ENCODE peak calls at places on chromosome 4, in six cellular contexts. Y is spleen, A is tibial nerve, T is testis, Z is uterus, P is stomach. M is an unnamed sample.

GRCh38 chr4:2250003-2250763 is 8.3 kb upstream of the HAUS3 start:
- DNase-seq in P (peak), A (no peak), T (peak), Z (no peak), Y (no peak), M (no peak)

GRCh38 chr4:78902313-78902712 is 36.9 kb downstream of the PAQR3 start:
- DNase-seq in P (no peak), A (no peak), Y (no peak), Z (no peak), T (no peak), M (no peak)

GRCh38 chr4:173530326-173531062 is 465 bp upstream of the HAND2 start:
- DNase-seq in Y (no peak), T (no peak), P (no peak), A (no peak), Z (peak), M (no peak)

GRCh38 chr4:184274288-184274951 is 56.7 kb upstream of the ENPP6 start:
- DNase-seq in Y (no peak), T (peak), P (no peak), A (no peak), Z (no peak), M (no peak)

GRCh38 chr4:41360911-41361830 is 104.4 kb downstream of the UCHL1 start:
- DNase-seq in Z (peak), A (no peak), P (peak), Y (peak), T (peak), M (peak)

GRCh38 chr4:164753873-164754488 is at the start of gene SMIM31:
- DNase-seq in Z (no peak), P (no peak), T (no peak), A (no peak), Y (no peak), M (no peak)

GRCh38 chr4:40564004-40564403 is 65.7 kb downstream of the RBM47 start:
- DNase-seq in Z (no peak), A (no peak), Y (no peak), T (no peak), P (no peak), M (no peak)

GRCh38 chr4:54090804-54091623 is 8.9 kb upstream of the GSX2 start:
- DNase-seq in T (peak), P (peak), Z (peak), Y (no peak), A (no peak), M (peak)

GRCh38 chr4:52822583-52823477 is 39.3 kb upstream of the RASL11B start:
- DNase-seq in Z (no peak), T (no peak), A (no peak), Y (no peak), P (no peak), M (no peak)

GRCh38 chr4:138217567-138217966 is 24.6 kb downstream of the SLC7A11 start:
- DNase-seq in A (no peak), Z (no peak), T (no peak), Y (no peak), P (no peak), M (no peak)

GRCh38 chr4:124426279-124426678 is 286.3 kb downstream of the ANKRD50 start:
- DNase-seq in T (no peak), Z (no peak), A (no peak), P (no peak), Y (no peak), M (no peak)

GRCh38 chr4:47061435-47061834 is 30.1 kb downstream of the GABRB1 start:
- DNase-seq in A (no peak), Y (no peak), T (no peak), P (no peak), Z (no peak), M (no peak)

GRCh38 chr4:77538574-77539157 is 67.0 kb upstream of the CXCL13 start:
- DNase-seq in Z (no peak), P (peak), A (no peak), Y (no peak), T (peak), M (peak)

GRCh38 chr4:24169956-24170355 is 280.1 kb upstream of the PPARGC1A start:
- DNase-seq in Z (no peak), T (no peak), Y (no peak), A (no peak), P (no peak), M (no peak)

GRCh38 chr4:26579169-26579568 is 4.7 kb upstream of the TBC1D19 start:
- DNase-seq in A (no peak), Z (no peak), T (no peak), Y (no peak), P (no peak), M (no peak)

GRCh38 chr4:63618883-63619573 is 790.2 kb downstream of the TECRL start:
- DNase-seq in T (no peak), A (no peak), P (no peak), Y (no peak), Z (no peak), M (no peak)

GRCh38 chr4:127604949-127605709 is 27.6 kb upstream of the INTU start:
- DNase-seq in Y (no peak), T (no peak), Z (no peak), P (no peak), A (no peak), M (no peak)

GRCh38 chr4:2436301-2436700 is 17.5 kb downstream of the CFAP99 start:
- DNase-seq in Y (no peak), P (no peak), A (no peak), Z (no peak), T (peak), M (no peak)

GRCh38 chr4:186693159-186693815 is 30.4 kb downstream of the FAT1 start:
- DNase-seq in Y (no peak), P (peak), A (peak), Z (peak), T (peak), M (peak)

GRCh38 chr4:36292551-36293188 is 11.3 kb downstream of the DTHD1 start:
- DNase-seq in T (no peak), Y (no peak), A (no peak), Z (no peak), P (no peak), M (no peak)

GRCh38 chr4:171621646-171622045 is 191.6 kb upstream of the GALNTL6 start:
- DNase-seq in Y (no peak), T (no peak), A (no peak), Z (no peak), P (no peak), M (no peak)

GRCh38 chr4:173013232-173013932 is 155.2 kb upstream of the GALNT7 start:
- DNase-seq in T (peak), Z (no peak), Y (no peak), P (peak), A (peak), M (no peak)

GRCh38 chr4:113270520-113271319 is 221.3 kb downstream of the ANK2 start:
- DNase-seq in Z (no peak), Y (no peak), A (no peak), P (no peak), T (no peak), M (no peak)

GRCh38 chr4:8283631-8284121 is 14.1 kb downstream of the HTRA3 start:
- DNase-seq in Y (peak), T (no peak), A (no peak), Z (no peak), P (no peak), M (no peak)

GRCh38 chr4:24805036-24805435 is 9.7 kb downstream of the SOD3 start:
- DNase-seq in Z (no peak), P (peak), Y (no peak), T (no peak), A (no peak), M (no peak)

GRCh38 chr4:186724861-186725419 is 1.3 kb upstream of the FAT1 start:
- DNase-seq in A (no peak), Y (no peak), P (no peak), Z (no peak), T (no peak), M (no peak)

GRCh38 chr4:19164334-19164733 is 1087.4 kb upstream of the SLIT2 start:
- DNase-seq in P (no peak), Z (no peak), T (no peak), A (no peak), Y (no peak), M (no peak)

GRCh38 chr4:62394751-62395150 is 1194.6 kb downstream of the ADGRL3 start:
- DNase-seq in P (no peak), T (no peak), Z (no peak), A (no peak), Y (no peak), M (no peak)
- TF ChIP-seq POLR2A in P (no peak), T (no peak), Z (no peak), A (no peak), Y (no peak), M (no peak)

DNA sequence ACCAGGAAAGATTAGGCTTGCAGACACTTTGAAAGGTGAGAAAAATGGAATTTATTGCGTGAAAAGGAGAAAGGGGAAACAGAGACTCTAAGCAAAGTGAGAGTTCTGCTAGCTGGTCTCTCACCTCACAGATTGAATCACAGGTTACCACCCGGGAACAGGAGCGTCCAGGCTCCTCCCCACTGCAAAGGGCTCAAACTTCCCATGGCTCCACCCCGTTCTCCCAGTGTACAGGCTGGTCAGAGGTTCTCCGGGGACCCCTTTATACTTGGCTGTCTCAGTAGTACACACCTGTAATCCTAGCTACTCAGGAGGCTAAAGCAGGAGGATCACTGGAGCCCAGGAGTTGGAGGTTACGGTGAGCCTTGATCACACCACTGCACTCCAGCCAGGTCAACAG is 44.0 kb upstream of the ABCG2 start:
- DNase-seq in T (no peak), Y (no peak), Z (no peak), A (no peak), P (no peak), M (no peak)
- TF ChIP-seq POLR2A in T (no peak), Y (no peak), Z (no peak), A (no peak), P (no peak), M (no peak)

DNA sequence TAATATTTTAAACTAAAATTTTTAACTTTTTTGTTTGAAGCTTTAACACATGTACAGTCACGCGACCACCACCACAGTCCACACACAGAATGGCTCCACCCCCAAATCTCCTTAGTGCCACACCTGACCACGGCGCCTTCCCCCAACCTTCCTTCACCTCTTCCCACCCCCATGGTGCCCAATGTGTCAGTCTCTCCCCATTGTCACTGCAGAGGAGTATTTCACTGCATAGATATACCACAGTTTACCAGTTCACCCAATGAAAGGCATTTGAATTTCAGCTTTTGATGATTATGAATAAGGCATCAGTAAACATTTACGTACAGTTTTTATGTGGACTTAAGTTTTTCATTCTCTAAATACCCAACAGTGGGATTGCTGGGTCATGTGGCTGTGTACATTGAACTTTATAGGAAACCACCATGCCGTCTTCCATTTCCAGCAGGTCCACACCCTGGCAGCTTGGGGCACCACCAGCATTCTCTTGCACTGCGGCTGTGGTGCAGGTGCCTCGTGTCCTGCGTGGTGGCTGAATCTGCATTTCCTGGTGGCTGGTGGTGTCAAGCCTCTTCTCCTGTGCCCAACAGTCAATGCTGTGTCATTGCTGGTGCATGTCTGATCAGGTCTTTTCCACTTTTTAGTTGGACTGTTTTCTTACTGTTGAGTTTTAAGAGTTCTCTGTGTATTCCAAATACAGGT is 49.0 kb downstream of the CPLX1 start:
- DNase-seq in P (no peak), T (no peak), Y (no peak), A (no peak), Z (no peak), M (peak)
- TF ChIP-seq POLR2A in P (no peak), T (no peak), Y (no peak), A (no peak), Z (no peak), M (no peak)

GRCh38 chr4:84966382-84967291 is at the start of gene WDFY3:
- DNase-seq in Y (peak), T (peak), P (peak), A (peak), Z (peak), M (peak)
- TF ChIP-seq POLR2A in Y (peak), T (peak), P (no peak), A (peak), Z (peak), M (peak)

DNA sequence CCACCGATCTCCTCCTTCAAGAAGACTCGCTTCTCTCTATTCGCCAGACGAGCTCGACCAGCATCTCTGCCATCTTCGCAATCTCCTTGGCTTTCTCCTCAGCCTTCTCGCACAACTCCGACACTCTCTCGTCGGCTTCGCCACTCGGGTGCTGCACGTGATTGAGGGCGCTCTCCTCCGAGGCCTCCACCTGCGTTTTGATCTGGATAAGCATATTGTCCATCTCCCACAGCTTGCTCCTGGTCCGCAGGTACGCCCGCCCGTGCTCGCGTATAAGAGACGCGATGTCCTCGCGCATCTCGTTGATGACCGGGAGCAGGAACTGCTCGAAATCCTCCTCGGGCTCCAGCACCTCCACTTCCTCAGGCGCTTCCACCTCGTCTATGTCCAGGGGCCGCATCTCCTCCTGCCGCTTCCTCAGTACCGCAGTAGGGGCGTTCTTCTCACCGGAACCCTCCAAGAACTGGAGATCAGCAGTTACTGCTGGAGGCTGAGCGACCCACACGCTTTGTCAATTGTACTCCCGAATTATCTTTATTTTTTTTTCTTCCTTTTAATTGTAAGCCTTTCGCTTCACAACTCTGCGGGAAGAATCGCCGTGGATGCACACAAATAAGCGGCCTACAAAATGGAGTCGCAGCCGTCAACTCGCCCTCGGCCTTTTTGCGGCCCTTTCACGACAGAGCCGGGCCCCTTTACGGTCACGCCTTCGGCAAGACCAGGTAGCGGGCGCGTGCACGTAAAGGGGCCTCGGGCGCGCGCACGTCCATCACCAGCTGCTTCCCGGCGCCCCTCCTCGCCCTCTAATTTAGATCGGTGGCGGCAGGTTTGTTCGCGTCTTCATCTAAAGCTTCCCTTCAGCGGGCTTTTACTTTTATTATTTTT is at the start of gene MRFAP1L1:
- DNase-seq in A (peak), P (peak), T (peak), Z (peak), Y (peak), M (peak)
- TF ChIP-seq POLR2A in A (peak), P (no peak), T (no peak), Z (no peak), Y (peak), M (no peak)

GRCh38 chr4:56655209-56655626 is 25.9 kb downstream of the HOPX start:
- DNase-seq in A (no peak), Y (peak), T (peak), Z (peak), P (no peak), M (no peak)
- TF ChIP-seq POLR2A in A (no peak), Y (no peak), T (no peak), Z (no peak), P (no peak), M (no peak)

GRCh38 chr4:81214518-81215218 is 354 bp downstream of the PRKG2 start:
- DNase-seq in P (no peak), A (no peak), Z (no peak), Y (peak), T (peak), M (no peak)

GRCh38 chr4:81214144-81214517 is 891 bp downstream of the PRKG2 start:
- DNase-seq in Y (no peak), T (no peak), P (no peak), Z (no peak), A (no peak), M (no peak)

GRCh38 chr4:81215936-81216335 is 914 bp upstream of the PRKG2 start:
- DNase-seq in Z (no peak), T (no peak), Y (no peak), P (no peak), A (no peak), M (no peak)

GRCh38 chr4:81213671-81214070 is 1.4 kb downstream of the PRKG2 start:
- DNase-seq in A (no peak), Z (no peak), P (no peak), T (no peak), Y (no peak), M (no peak)

GRCh38 chr4:81215219-81215892 is at the start of gene PRKG2:
- DNase-seq in Z (no peak), T (peak), P (no peak), Y (peak), A (no peak), M (no peak)
- TF ChIP-seq POLR2A in Z (no peak), T (no peak), P (no peak), Y (no peak), A (no peak), M (no peak)

M was measured in right lobe of liver.